ENCODE peak calls at places on chromosome 9, in four cellular contexts. S is A549, Z is mammary epithelial cell, W is bronchial epithelial cell. D is an unnamed sample.

GRCh38 chr9:80504525-80505235 is 932.9 kb downstream of the TLE4 start:
- DNase-seq in W (no peak), Z (no peak), S (no peak), D (no peak)

GRCh38 chr9:133163559-133164208 is at the start of gene GBGT1:
- DNase-seq in Z (no peak), S (peak; percentile 35), W (no peak), D (no peak)

GRCh38 chr9:106947097-106947496 is 84.1 kb downstream of the ZNF462 start:
- DNase-seq in S (no peak), Z (no peak), W (no peak), D (no peak)

GRCh38 chr9:82957526-82958379 is 105.2 kb downstream of the RASEF start:
- DNase-seq in S (no peak), W (no peak), Z (no peak), D (no peak)

GRCh38 chr9:96383165-96383939 is at the start of gene SLC35D2:
- DNase-seq in W (peak; percentile 27), S (peak; percentile 67), Z (peak; percentile 56), D (peak; percentile 58)

GRCh38 chr9:107566596-107566995 is 77.0 kb upstream of the KLF4 start:
- DNase-seq in W (no peak), Z (no peak), S (no peak), D (no peak)

GRCh38 chr9:70442328-70442848 is 27.9 kb upstream of the KLF9 start:
- DNase-seq in W (peak; percentile 27), Z (no peak), S (no peak), D (no peak)

GRCh38 chr9:3434594-3434993 is 91.2 kb downstream of the RFX3 start:
- DNase-seq in Z (peak; percentile 53), W (peak; percentile 89), S (no peak), D (no peak)

GRCh38 chr9:128634651-128635262 is 21.9 kb downstream of the DYNC2I2 start:
- DNase-seq in W (no peak), Z (peak; percentile 11), S (no peak), D (no peak)
- H3K4me3 ChIP-seq in W (no peak overlapping the region), Z (peak overlapping the region; percentile 21), S (peak overlapping the region; percentile 31), D (no peak overlapping the region)

DNA sequence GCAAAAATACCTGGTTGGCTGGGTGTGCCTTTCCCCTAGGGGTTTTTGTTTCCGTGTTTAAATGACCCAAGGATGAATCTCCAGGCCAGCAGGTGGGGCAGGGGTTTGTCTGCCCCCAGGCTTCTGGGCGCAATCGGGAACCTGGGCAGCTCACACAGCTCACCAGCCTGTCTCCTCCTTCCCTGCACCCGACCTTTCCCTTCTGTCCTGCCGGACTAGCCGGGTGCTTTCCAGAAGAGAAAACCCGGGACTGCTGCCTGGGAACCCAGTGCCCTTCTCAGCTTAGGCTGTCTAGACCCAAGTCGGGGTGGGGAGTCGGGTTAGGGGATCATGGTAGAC is 84.3 kb downstream of the DAB2IP start:
- DNase-seq in S (peak; percentile 40), Z (peak; percentile 62), W (no peak), D (no peak)
- H3K4me3 ChIP-seq in S (peak overlapping the region; percentile 34), Z (peak overlapping the region; percentile 29), W (peak overlapping the region; percentile 19), D (no peak overlapping the region)

GRCh38 chr9:20048437-20048836 is 259.6 kb upstream of the SLC24A2 start:
- DNase-seq in W (no peak), S (no peak), Z (no peak), D (no peak)
- H3K4me3 ChIP-seq in W (no peak overlapping the region), S (no peak overlapping the region), Z (no peak overlapping the region), D (no peak overlapping the region)

GRCh38 chr9:21558079-21558478 is 76.0 kb upstream of the IFNE start:
- DNase-seq in Z (no peak), S (no peak), W (no peak), D (no peak)
- H3K4me3 ChIP-seq in Z (peak overlapping the region; percentile 91), S (peak overlapping the region; percentile 79), W (peak overlapping the region; percentile 97), D (peak overlapping the region; percentile 96)

GRCh38 chr9:113886003-113886324 is 9.9 kb downstream of the ZNF618 start:
- DNase-seq in W (no peak), Z (no peak), S (no peak), D (no peak)
- H3K4me3 ChIP-seq in W (no peak overlapping the region), Z (peak overlapping the region; percentile 38), S (no peak overlapping the region), D (no peak overlapping the region)

GRCh38 chr9:136539427-136540412 is 6.1 kb downstream of the NOTCH1 start:
- DNase-seq in S (no peak), W (peak; percentile 77), Z (no peak), D (peak; percentile 94)

GRCh38 chr9:136537896-136538598 is 7.8 kb downstream of the NOTCH1 start:
- DNase-seq in S (no peak), Z (no peak), W (no peak), D (peak; percentile 42)

GRCh38 chr9:136537411-136537810 is 8.4 kb downstream of the NOTCH1 start:
- DNase-seq in W (no peak), Z (no peak), S (no peak), D (no peak)

GRCh38 chr9:136536721-136537241 is 9.1 kb downstream of the NOTCH1 start:
- DNase-seq in Z (no peak), W (no peak), S (no peak), D (no peak)

GRCh38 chr9:136538599-136539426 is 7.0 kb downstream of the NOTCH1 start:
- DNase-seq in S (no peak), W (peak; percentile 29), Z (no peak), D (no peak)
- H3K4me3 ChIP-seq in S (no peak overlapping the region), W (no peak overlapping the region), Z (no peak overlapping the region), D (no peak overlapping the region)

GRCh38 chr9:130824616-130825015 is 10.4 kb upstream of the ABL1 start:
- DNase-seq in Z (no peak), W (peak; percentile 9), S (no peak), D (no peak)
- H3K4me3 ChIP-seq in Z (no peak overlapping the region), W (no peak overlapping the region), S (no peak overlapping the region), D (no peak overlapping the region)

DNA sequence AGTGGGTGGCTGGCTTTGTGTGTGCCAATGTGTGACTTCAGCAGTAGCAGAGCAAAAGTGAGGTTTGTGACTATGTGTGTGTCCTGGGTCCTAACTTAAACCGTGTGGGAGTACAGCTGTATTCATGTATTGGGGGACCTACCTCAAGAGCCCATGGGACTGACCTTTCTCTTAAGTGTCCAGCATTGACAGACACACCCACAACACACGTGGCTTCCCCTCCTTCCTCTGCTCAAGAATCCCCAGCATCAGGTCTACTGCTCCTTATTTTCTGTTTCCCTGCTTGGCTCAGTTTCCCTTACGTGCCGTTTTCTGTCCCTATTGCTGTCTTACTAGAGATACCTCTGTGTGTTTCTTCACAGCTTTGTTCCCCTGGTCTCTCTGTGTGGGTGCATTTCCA is 623 bp downstream of the IL11RA start:
- DNase-seq in S (no peak), Z (no peak), W (no peak), D (no peak)
- H3K4me3 ChIP-seq in S (peak overlapping the region; percentile 37), Z (peak overlapping the region; percentile 32), W (peak overlapping the region; percentile 15), D (peak overlapping the region; percentile 61)

DNA sequence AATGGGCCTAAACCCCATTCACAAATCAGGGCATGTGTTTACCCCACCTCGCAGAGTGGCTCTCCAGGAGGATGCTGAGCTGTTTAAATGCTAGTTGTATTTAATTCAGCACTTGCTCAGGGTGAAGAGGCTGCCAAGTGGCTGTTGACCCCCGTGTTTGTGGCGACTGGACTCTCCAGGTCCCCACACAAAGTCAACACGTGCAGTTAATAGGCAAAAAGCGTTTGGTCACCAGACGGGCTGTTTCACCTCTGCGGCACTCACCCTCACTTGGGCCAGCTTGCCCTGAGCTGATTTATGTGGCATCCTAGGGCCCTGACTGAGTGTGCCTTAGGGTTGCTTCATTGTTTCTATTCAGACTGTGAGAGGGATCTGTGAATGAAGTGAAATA is 152.3 kb downstream of the GAS1 start:
- DNase-seq in S (no peak), Z (no peak), W (no peak), D (no peak)
- H3K4me3 ChIP-seq in S (no peak overlapping the region), Z (no peak overlapping the region), W (no peak overlapping the region), D (no peak overlapping the region)

DNA sequence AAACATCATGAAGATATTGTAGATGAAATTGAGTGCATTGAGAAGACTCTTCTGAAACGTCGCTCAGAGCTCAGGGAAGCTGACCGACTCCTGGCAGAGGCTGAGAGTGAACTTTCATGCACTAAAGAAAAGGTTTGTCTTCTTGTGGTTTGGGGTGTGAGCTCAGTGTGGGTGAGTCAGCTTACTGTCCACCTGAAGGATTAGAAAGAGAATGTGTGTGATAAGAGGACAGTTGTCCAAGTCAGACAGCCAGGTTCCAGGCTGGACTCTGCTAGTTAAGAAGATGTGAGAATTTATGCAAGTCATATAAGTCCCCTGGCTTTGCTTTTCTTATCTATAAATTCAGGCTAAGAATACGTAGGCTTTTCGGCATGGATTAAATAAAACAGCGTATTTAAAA is 46.9 kb downstream of the RAB14 start:
- DNase-seq in S (no peak), W (peak; percentile 82), Z (peak; percentile 84), D (peak; percentile 70)
- H3K4me3 ChIP-seq in S (no peak overlapping the region), W (no peak overlapping the region), Z (no peak overlapping the region), D (no peak overlapping the region)

D was measured in PC-3.